ENCODE peak calls at places on chromosome 12, in ten cellular contexts. F, W, Y, I, C, M, U, V, P and Z are unnamed samples.

GRCh38 chr12:54017027-54017788 is 8.4 kb downstream of the HOXC8 start:
- DNase-seq in F (no peak), W (no peak), Y (no peak), I (no peak), C (no peak), M (no peak), U (no peak), V (no peak), P (no peak), Z (no peak)

GRCh38 chr12:105523164-105524057 is 192.9 kb downstream of the C12orf75 start:
- DNase-seq in F (no peak), W (no peak), Y (peak), I (peak), C (peak), M (no peak), U (no peak), V (no peak), P (peak), Z (peak)

GRCh38 chr12:79422060-79422812 is 268.5 kb downstream of the PAWR start:
- DNase-seq in F (no peak), W (no peak), Y (no peak), I (no peak), C (no peak), M (no peak), U (no peak), V (no peak), P (no peak), Z (no peak)

GRCh38 chr12:47717046-47717442 is 8.2 kb downstream of the ENDOU start:
- DNase-seq in F (no peak), W (no peak), Y (no peak), I (no peak), C (no peak), M (no peak), U (no peak), V (no peak), P (no peak), Z (no peak)

GRCh38 chr12:47032644-47033043 is 46.8 kb upstream of the PCED1B start:
- DNase-seq in F (peak), W (no peak), Y (no peak), I (no peak), C (no peak), M (peak), U (peak), V (no peak), P (peak), Z (no peak)

GRCh38 chr12:34604227-34604626 is 581.9 kb downstream of the ALG10 start:
- DNase-seq in F (no peak), W (no peak), Y (no peak), I (no peak), C (no peak), M (no peak), U (no peak), V (no peak), P (no peak), Z (peak)

GRCh38 chr12:52216807-52217206 is 16.2 kb upstream of the KRT7 start:
- DNase-seq in F (no peak), W (no peak), Y (no peak), I (no peak), C (peak), M (no peak), U (no peak), V (peak), P (no peak), Z (peak)

GRCh38 chr12:76768566-76768965 is 4.7 kb downstream of the ZDHHC17 start:
- DNase-seq in F (no peak), W (no peak), Y (no peak), I (no peak), C (no peak), M (no peak), U (no peak), V (no peak), P (no peak), Z (no peak)

GRCh38 chr12:132178801-132179401 is 34.6 kb downstream of the NOC4L start:
- DNase-seq in F (peak), W (peak), Y (no peak), I (no peak), C (no peak), M (no peak), U (peak), V (no peak), P (no peak), Z (peak)

GRCh38 chr12:27509032-27509431 is 15.0 kb upstream of the PPFIBP1 start:
- DNase-seq in F (no peak), W (no peak), Y (no peak), I (no peak), C (no peak), M (no peak), U (no peak), V (no peak), P (no peak), Z (no peak)

GRCh38 chr12:92389466-92389865 is 243.8 kb upstream of the BTG1 start:
- DNase-seq in F (no peak), W (no peak), Y (no peak), I (no peak), C (no peak), M (no peak), U (no peak), V (no peak), P (no peak), Z (no peak)

GRCh38 chr12:99386907-99387306 is 260.6 kb upstream of the GARIN6 start:
- DNase-seq in F (no peak), W (no peak), Y (no peak), I (no peak), C (no peak), M (peak), U (peak), V (no peak), P (peak), Z (no peak)

GRCh38 chr12:102172436-102172835 is 25.2 kb downstream of the PMCH start:
- DNase-seq in F (no peak), W (no peak), Y (no peak), I (no peak), C (no peak), M (no peak), U (no peak), V (no peak), P (peak), Z (no peak)

GRCh38 chr12:91618281-91618680 is 435.7 kb upstream of the DCN start:
- DNase-seq in F (no peak), W (no peak), Y (no peak), I (no peak), C (no peak), M (peak), U (peak), V (no peak), P (no peak), Z (no peak)

GRCh38 chr12:111838353-111838752 is 3.7 kb upstream of the MAPKAPK5 start:
- DNase-seq in F (no peak), W (no peak), Y (no peak), I (no peak), C (no peak), M (no peak), U (no peak), V (no peak), P (no peak), Z (no peak)

GRCh38 chr12:111841750-111842555 is at the start of gene MAPKAPK5:
- DNase-seq in F (peak), W (peak), Y (peak), I (peak), C (peak), M (peak), U (peak), V (peak), P (peak), Z (peak)

GRCh38 chr12:111842556-111843396 is 748 bp downstream of the MAPKAPK5 start:
- DNase-seq in F (peak), W (peak), Y (no peak), I (no peak), C (peak), M (peak), U (no peak), V (no peak), P (no peak), Z (no peak)

GRCh38 chr12:111841236-111841749 is 735 bp upstream of the MAPKAPK5 start:
- DNase-seq in F (no peak), W (no peak), Y (no peak), I (no peak), C (no peak), M (no peak), U (no peak), V (no peak), P (no peak), Z (no peak)

GRCh38 chr12:111840831-111841230 is 1.2 kb upstream of the MAPKAPK5 start:
- DNase-seq in F (peak), W (no peak), Y (no peak), I (no peak), C (no peak), M (no peak), U (no peak), V (no peak), P (no peak), Z (no peak)
- TF ChIP-seq CTCF in F (no peak), W (no peak), Y (no peak), I (no peak), C (no peak), M (no peak), U (no peak), V (no peak), P (no peak), Z (no peak)

GRCh38 chr12:44873898-44874297 is 2.2 kb downstream of the NELL2 start:
- DNase-seq in F (no peak), W (no peak), Y (no peak), I (no peak), C (no peak), M (no peak), U (no peak), V (no peak), P (peak), Z (no peak)
- TF ChIP-seq CTCF in F (peak), W (no peak), Y (peak), I (no peak), C (no peak), M (no peak), U (peak), V (peak), P (peak), Z (peak)

DNA sequence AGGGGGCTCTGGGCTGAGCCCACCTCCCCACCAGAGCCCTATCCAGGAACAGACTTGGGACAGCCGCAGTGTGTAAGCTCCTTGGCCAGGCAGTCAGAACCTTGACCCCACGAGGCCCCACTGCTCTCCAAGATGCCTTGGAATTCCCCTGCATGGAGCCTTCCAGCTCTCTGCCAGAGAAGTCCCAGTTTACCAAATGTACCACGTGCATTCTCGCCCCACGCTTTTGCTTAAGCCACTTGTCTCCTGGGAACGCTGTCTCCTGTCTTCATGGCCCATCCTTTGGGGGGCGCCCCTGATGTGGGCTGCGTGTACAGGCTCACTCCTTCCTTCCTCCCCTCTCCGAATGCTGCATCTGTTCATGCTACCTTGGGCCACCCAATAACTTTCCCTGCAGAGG is 7.9 kb downstream of the FAIM2 start:
- DNase-seq in F (no peak), W (no peak), Y (no peak), I (no peak), C (no peak), M (no peak), U (no peak), V (no peak), P (no peak), Z (no peak)
- TF ChIP-seq CTCF in F (no peak), W (no peak), Y (no peak), I (no peak), C (no peak), M (no peak), U (no peak), V (no peak), P (no peak), Z (no peak)

GRCh38 chr12:12229556-12230092 is 37.2 kb downstream of the LRP6 start:
- DNase-seq in F (no peak), W (no peak), Y (no peak), I (no peak), C (no peak), M (no peak), U (peak), V (no peak), P (no peak), Z (no peak)
- TF ChIP-seq CTCF in F (no peak), W (no peak), Y (no peak), I (no peak), C (no peak), M (no peak), U (no peak), V (no peak), P (no peak), Z (no peak)

DNA sequence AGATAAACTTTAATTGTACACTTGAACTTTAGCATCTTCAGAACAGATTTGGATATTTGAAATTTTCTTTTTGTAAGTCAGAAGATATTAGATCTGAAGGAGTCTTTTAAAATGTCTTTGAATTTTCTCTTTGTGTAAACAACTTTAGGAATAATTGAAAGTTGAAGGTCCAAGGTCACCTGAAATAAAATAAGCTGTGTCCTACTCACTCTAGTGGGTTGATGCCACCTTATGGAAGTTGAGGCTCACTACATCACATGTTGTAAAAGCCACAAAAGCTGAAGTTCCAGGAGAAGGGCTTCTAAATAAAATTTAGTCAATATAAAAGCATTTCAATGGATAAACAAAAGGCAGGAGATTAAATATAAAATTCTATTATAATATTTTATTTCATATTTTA is 122.0 kb upstream of the ATXN7L3B start:
- DNase-seq in F (no peak), W (no peak), Y (no peak), I (no peak), C (no peak), M (peak), U (no peak), V (no peak), P (peak), Z (no peak)
- TF ChIP-seq CTCF in F (peak), W (peak), Y (peak), I (no peak), C (no peak), M (peak), U (peak), V (peak), P (peak), Z (peak)

DNA sequence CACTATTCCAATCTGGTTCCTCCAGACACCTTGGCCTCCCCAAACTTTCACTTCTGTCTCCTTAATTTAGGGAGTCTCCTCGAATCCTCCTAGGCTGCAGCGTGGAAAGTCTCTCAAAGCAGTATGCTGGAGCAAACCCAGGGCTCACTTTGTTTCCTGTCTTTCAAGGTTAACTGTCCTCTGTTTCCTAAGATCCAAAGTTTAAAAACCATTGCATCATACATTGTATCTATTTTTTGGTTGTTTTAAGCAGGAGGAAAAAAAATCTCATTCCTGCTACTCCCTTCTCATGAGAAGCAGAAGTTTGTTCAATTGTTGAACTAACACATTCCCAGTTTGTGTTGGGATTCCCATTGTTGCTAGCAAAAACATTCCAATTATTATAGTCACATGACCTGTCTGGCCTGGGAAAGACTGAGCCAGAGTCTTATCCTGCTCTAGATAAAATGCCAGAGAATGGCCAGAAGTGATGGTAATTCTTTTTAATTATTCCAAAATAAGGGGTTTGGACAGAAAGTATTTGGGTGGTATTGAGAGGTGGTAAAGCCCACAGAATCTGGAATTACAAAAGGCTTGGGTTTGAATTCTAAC is 67.3 kb downstream of the HSPB8 start:
- DNase-seq in F (no peak), W (no peak), Y (no peak), I (no peak), C (no peak), M (no peak), U (no peak), V (no peak), P (no peak), Z (no peak)
- TF ChIP-seq CTCF in F (no peak), W (no peak), Y (no peak), I (no peak), C (no peak), M (no peak), U (no peak), V (no peak), P (no peak), Z (no peak)

GRCh38 chr12:11826607-11827006 is 177.1 kb downstream of the ETV6 start:
- DNase-seq in F (no peak), W (no peak), Y (no peak), I (no peak), C (no peak), M (no peak), U (no peak), V (no peak), P (no peak), Z (no peak)
- TF ChIP-seq CTCF in F (no peak), W (no peak), Y (no peak), I (no peak), C (no peak), M (no peak), U (no peak), V (no peak), P (no peak), Z (no peak)

DNA sequence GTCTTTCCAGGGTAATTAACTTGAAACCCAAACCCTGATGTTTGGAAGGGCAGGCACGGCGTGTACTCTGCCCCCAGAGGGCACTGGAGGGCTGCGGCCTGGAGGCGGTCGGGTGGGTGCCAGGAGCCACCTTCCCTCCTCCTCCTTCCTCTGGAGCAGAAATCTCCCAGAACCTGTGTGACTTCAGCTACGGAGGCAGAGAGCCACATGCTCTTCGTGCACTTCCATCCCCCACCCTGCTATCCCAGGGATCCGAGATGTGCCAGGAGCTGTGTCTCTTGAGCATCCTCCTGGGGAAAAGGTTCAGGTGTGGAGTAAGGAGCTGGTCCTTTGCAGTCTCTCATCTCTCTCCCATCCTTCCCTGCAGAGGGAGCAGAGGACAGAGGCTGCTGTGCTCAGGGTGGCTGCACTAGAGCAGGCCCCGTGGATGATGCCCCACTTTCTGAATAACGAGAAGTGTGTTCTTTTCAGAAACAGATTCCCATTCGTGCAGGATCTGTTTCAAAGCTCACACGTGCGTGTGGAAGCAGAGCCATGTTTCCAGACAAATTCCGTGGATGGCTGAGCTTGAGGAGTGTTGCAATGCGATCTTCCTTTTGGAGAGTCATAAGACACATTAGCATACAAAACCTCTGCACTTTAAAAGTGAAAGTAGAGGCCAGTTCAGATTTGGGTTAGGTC is 162.9 kb downstream of the ADGRD1 start:
- DNase-seq in F (no peak), W (peak), Y (no peak), I (no peak), C (no peak), M (no peak), U (no peak), V (no peak), P (no peak), Z (peak)
- TF ChIP-seq CTCF in F (peak), W (no peak), Y (peak), I (no peak), C (no peak), M (peak), U (peak), V (peak), P (no peak), Z (peak)

DNA sequence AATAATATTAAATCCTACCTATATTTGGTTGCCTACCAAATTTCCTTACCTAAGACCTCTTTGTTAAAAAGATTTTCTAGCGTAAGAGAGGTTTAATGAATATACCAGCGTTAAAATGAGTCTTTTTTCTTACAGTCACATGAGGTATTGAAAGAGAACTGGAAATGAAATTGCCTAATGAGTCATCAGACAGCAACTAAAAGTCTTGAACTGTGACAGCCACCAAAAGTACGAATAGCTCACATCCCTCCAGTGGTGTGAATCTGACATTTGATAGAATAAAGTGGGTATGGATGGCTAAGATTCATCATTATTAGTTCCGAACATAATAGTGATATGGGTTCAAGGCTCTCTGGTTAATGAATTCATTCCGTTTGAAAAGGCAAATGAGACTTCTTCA is 1297.3 kb downstream of the AACS start:
- DNase-seq in F (no peak), W (no peak), Y (no peak), I (no peak), C (no peak), M (peak), U (no peak), V (no peak), P (no peak), Z (no peak)
- TF ChIP-seq CTCF in F (no peak), W (no peak), Y (no peak), I (no peak), C (no peak), M (no peak), U (no peak), V (no peak), P (no peak), Z (no peak)

GRCh38 chr12:68667286-68667685 is 19.5 kb upstream of the NUP107 start:
- DNase-seq in F (no peak), W (no peak), Y (no peak), I (no peak), C (no peak), M (no peak), U (no peak), V (no peak), P (no peak), Z (no peak)

GRCh38 chr12:68667896-68668295 is 18.9 kb upstream of the NUP107 start:
- DNase-seq in F (no peak), W (no peak), Y (no peak), I (no peak), C (no peak), M (no peak), U (no peak), V (no peak), P (no peak), Z (no peak)

GRCh38 chr12:68665016-68665569 is 21.7 kb upstream of the NUP107 start:
- DNase-seq in F (no peak), W (no peak), Y (no peak), I (no peak), C (no peak), M (no peak), U (no peak), V (no peak), P (no peak), Z (no peak)
- TF ChIP-seq CTCF in F (no peak), W (no peak), Y (no peak), I (no peak), C (no peak), M (no peak), U (peak), V (no peak), P (no peak), Z (peak)